ENCODE peak calls at places on chromosomes 13 and 19, in five cellular contexts. W, C, V, I and P are unnamed samples.

GRCh38 chr13:112683581-112683980 is 6.3 kb upstream of the ATP11A start:
- DNase-seq in V (no peak), I (no peak), C (peak; percentile 29), W (no peak), P (no peak)

GRCh38 chr19:8396185-8396562 is 6.0 kb downstream of the RAB11B start:
- DNase-seq in C (no peak), V (no peak), I (no peak), W (no peak), P (no peak)

GRCh38 chr19:1406496-1406817 is 929 bp upstream of the DAZAP1 start:
- DNase-seq in W (no peak), V (no peak), C (no peak), I (peak; percentile 68), P (no peak)

GRCh38 chr13:106513025-106513424 is 22.4 kb downstream of the EFNB2 start:
- DNase-seq in I (no peak), C (no peak), W (peak; percentile 36), V (no peak), P (no peak)

GRCh38 chr13:40102854-40103253 is 447.4 kb downstream of the COG6 start:
- DNase-seq in I (no peak), C (no peak), W (peak; percentile 73), V (no peak), P (no peak)

GRCh38 chr13:57123660-57124059 is 17.1 kb upstream of the PRR20A start:
- DNase-seq in W (peak; percentile 3), V (peak; percentile 13), C (no peak), I (peak; percentile 81), P (no peak)

GRCh38 chr13:79593611-79594275 is 112.8 kb downstream of the NDFIP2 start:
- DNase-seq in W (peak; percentile 66), I (no peak), C (no peak), V (no peak), P (no peak)

GRCh38 chr19:1154731-1155351 is 19.2 kb downstream of the SBNO2 start:
- DNase-seq in C (no peak), W (peak; percentile 96), V (peak; percentile 76), I (peak; percentile 95), P (peak; percentile 94)

GRCh38 chr13:76329004-76329403 is 557.2 kb downstream of the KCTD12 start:
- DNase-seq in C (no peak), V (no peak), W (no peak), I (no peak), P (no peak)

GRCh38 chr13:40095695-40096356 is 440.4 kb downstream of the COG6 start:
- DNase-seq in I (no peak), W (no peak), C (no peak), V (no peak), P (no peak)

GRCh38 chr13:45451282-45451681 is 13.5 kb upstream of the COG3 start:
- DNase-seq in C (no peak), I (no peak), V (no peak), W (no peak), P (no peak)

GRCh38 chr19:46616631-46617322 is 8.1 kb downstream of the PTGIR start:
- DNase-seq in V (no peak), C (peak; percentile 92), W (peak; percentile 82), I (no peak), P (no peak)

GRCh38 chr13:25768726-25769270 is 283.0 kb downstream of the SHISA2 start:
- DNase-seq in C (no peak), V (no peak), W (peak; percentile 54), I (no peak), P (no peak)

GRCh38 chr13:60976367-60976766 is 439.3 kb downstream of the PCDH20 start:
- DNase-seq in I (no peak), V (no peak), W (no peak), C (no peak), P (no peak)

GRCh38 chr13:79581870-79582315 is 100.9 kb downstream of the NDFIP2 start:
- DNase-seq in I (no peak), W (peak; percentile 75), C (peak; percentile 81), V (no peak), P (no peak)

GRCh38 chr19:17703823-17704463 is 15.3 kb upstream of the MAP1S start:
- DNase-seq in C (peak; percentile 91), W (peak; percentile 65), V (no peak), I (no peak), P (no peak)

GRCh38 chr13:47564041-47564440 is 437.0 kb downstream of the SUCLA2 start:
- DNase-seq in C (peak; percentile 84), V (no peak), I (no peak), W (no peak), P (no peak)

GRCh38 chr13:112103971-112104872 is 37.3 kb downstream of the SOX1 start:
- DNase-seq in I (no peak), C (peak; percentile 92), W (no peak), V (no peak), P (no peak)

GRCh38 chr19:8638078-8638619 is 7.7 kb downstream of the NFILZ start:
- DNase-seq in C (no peak), I (no peak), W (peak; percentile 62), V (no peak), P (no peak)

GRCh38 chr13:107266657-107267056 is 698.7 kb upstream of the ARGLU1 start:
- DNase-seq in W (peak; percentile 16), C (no peak), I (no peak), V (no peak), P (no peak)

GRCh38 chr13:46386996-46387851 is at the start of gene RUBCNL:
- DNase-seq in W (no peak), I (no peak), V (no peak), C (peak; percentile 85), P (no peak)

GRCh38 chr19:39941615-39942507 is 7.4 kb upstream of the FCGBP start:
- DNase-seq in C (no peak), V (no peak), W (peak; percentile 64), I (no peak), P (no peak)

GRCh38 chr13:94716016-94716415 is 3.7 kb upstream of the SOX21 start:
- DNase-seq in V (no peak), C (no peak), I (no peak), W (peak; percentile 22), P (no peak)

GRCh38 chr13:59531571-59532091 is 632.1 kb downstream of the DIAPH3 start:
- DNase-seq in V (no peak), I (peak; percentile 82), W (peak; percentile 93), C (peak; percentile 87), P (no peak)

GRCh38 chr19:29405728-29405995 is 120.1 kb upstream of the VSTM2B start:
- DNase-seq in V (no peak), C (no peak), W (no peak), I (no peak), P (no peak)

GRCh38 chr13:110506396-110506795 is 55.1 kb downstream of the RAB20 start:
- DNase-seq in V (no peak), I (peak; percentile 67), C (no peak), W (no peak), P (peak; percentile 73)

GRCh38 chr19:40627486-40628279 is 26.5 kb downstream of the LTBP4 start:
- DNase-seq in I (no peak), V (no peak), W (no peak), C (peak; percentile 60), P (no peak)

GRCh38 chr19:9052894-9053293 is 34.0 kb upstream of the OR1M1 start:
- DNase-seq in W (no peak), I (no peak), C (no peak), V (no peak), P (no peak)

GRCh38 chr19:46913852-46914430 is 53.1 kb downstream of the ARHGAP35 start:
- DNase-seq in V (no peak), I (no peak), C (no peak), W (no peak), P (no peak)

GRCh38 chr19:6587093-6587820 is 3.7 kb downstream of the CD70 start:
- DNase-seq in C (peak; percentile 73), I (no peak), V (no peak), W (peak; percentile 17), P (no peak)

GRCh38 chr19:6589711-6590457 is 1.1 kb downstream of the CD70 start:
- DNase-seq in W (no peak), V (no peak), I (no peak), C (no peak), P (no peak)

GRCh38 chr19:6588508-6589345 is 2.2 kb downstream of the CD70 start:
- DNase-seq in C (no peak), W (no peak), I (no peak), V (no peak), P (no peak)

GRCh38 chr19:6586726-6587092 is 4.2 kb downstream of the CD70 start:
- DNase-seq in W (no peak), V (no peak), C (no peak), I (no peak), P (no peak)

DNA sequence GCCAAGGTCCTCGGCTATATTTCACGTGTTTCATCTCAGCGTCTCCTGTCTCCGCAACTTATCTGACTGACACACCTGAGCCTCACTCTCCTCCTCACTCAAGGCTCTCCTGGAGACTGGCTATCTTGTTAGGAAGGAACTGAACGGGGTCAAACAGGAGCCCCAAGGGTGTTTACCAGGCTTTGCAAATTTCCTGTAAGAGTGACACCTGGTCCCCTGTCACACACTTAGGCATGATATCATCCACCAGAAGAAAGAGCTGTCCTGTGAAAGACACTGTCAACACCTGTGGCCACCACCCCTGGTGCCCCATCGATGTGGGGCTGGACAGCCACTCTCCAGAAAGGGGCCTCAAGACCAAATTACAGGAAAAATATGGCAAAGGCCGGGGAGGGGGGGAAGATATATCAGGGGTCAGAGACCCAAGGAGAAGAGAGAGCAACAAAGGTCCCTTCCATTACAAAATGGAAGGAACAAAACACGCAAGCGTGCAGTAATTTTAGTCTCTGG is 2.9 kb downstream of the CD70 start:
- DNase-seq in W (no peak), V (no peak), I (no peak), C (no peak), P (no peak)
- H3K4me3 ChIP-seq in W (no peak overlapping the region), V (no peak overlapping the region), I (no peak overlapping the region), C (no peak overlapping the region), P (no peak overlapping the region)

GRCh38 chr13:96792188-96792587 is 202.1 kb downstream of the OXGR1 start:
- DNase-seq in I (no peak), V (no peak), W (no peak), C (no peak), P (no peak)
- TF ChIP-seq CTCF in I (no peak), V (no peak), W (no peak), C (peak; percentile 55), P (no peak)

GRCh38 chr19:15508035-15508710 is at the start of gene CYP4F22:
- DNase-seq in C (peak; percentile 68), I (no peak), V (no peak), W (no peak), P (no peak)
- H3K4me3 ChIP-seq in C (no peak within 1 kb of the TSS), I (peak within 1 kb of the TSS; percentile 28), V (peak within 1 kb of the TSS; percentile 44), W (no peak within 1 kb of the TSS), P (peak within 1 kb of the TSS; percentile 55)

GRCh38 chr19:48064509-48064908 is 20.6 kb upstream of the CABP5 start:
- DNase-seq in I (no peak), W (peak; percentile 4), V (no peak), C (no peak), P (no peak)

GRCh38 chr19:48069435-48069834 is 25.6 kb upstream of the CABP5 start:
- DNase-seq in C (peak; percentile 56), I (no peak), W (no peak), V (no peak), P (no peak)
- TF ChIP-seq CTCF in C (peak; percentile 56), I (no peak), W (peak; percentile 3), V (no peak), P (no peak)